ENCODE peak calls at places on chromosomes 3 and 15, in four cellular contexts. Y is T-helper 9 cell, J is pons, Q is left ventricle myocardium inferior. L is an unnamed sample.

GRCh38 chr15:78264304-78265136 is at the start of gene DNAJA4:
- DNase-seq in Q (peak), Y (peak), J (peak), L (peak)

GRCh38 chr15:52288051-52288942 is 7.3 kb downstream of the MYO5C start:
- DNase-seq in J (no peak), Y (no peak), Q (no peak), L (no peak)

GRCh38 chr3:30720586-30721313 is 114.3 kb downstream of the TGFBR2 start:
- DNase-seq in J (no peak), Q (no peak), Y (no peak), L (no peak)

GRCh38 chr3:129277829-129278271 is 820 bp upstream of the HMCES start:
- DNase-seq in J (peak), Q (no peak), Y (no peak), L (no peak)

GRCh38 chr3:8480699-8481098 is 20.9 kb upstream of the LMCD1 start:
- DNase-seq in Y (no peak), J (no peak), Q (no peak), L (no peak)

GRCh38 chr3:68874551-68875348 is 57.6 kb downstream of the TAFA4 start:
- DNase-seq in Q (no peak), J (peak), Y (no peak), L (no peak)

GRCh38 chr15:69540622-69541021 is 88.0 kb downstream of the RPLP1 start:
- DNase-seq in Q (no peak), J (peak), Y (no peak), L (no peak)

GRCh38 chr3:126132751-126133511 is 47.5 kb downstream of the ALDH1L1 start:
- DNase-seq in Y (no peak), J (no peak), Q (no peak), L (peak)

GRCh38 chr3:125331243-125331642 is 43.9 kb downstream of the ZNF148 start:
- DNase-seq in Q (no peak), J (no peak), Y (no peak), L (no peak)

GRCh38 chr3:37859354-37859753 is 2.3 kb upstream of the CTDSPL start:
- DNase-seq in Q (no peak), Y (no peak), J (no peak), L (no peak)

GRCh38 chr3:64259646-64260045 is 34.4 kb upstream of the PRICKLE2 start:
- DNase-seq in Y (no peak), J (no peak), Q (no peak), L (no peak)

GRCh38 chr15:74716647-74717046 is 8.7 kb downstream of the CYP1A1 start:
- DNase-seq in J (no peak), Q (no peak), Y (no peak), L (no peak)

GRCh38 chr3:168847293-168847883 is 751.7 kb upstream of the GOLIM4 start:
- DNase-seq in Q (no peak), J (peak), Y (no peak), L (no peak)

GRCh38 chr3:89113887-89114840 is 6.7 kb downstream of the EPHA3 start:
- DNase-seq in Y (no peak), Q (peak), J (no peak), L (peak)

GRCh38 chr3:194961555-194961954 is 275.9 kb downstream of the FAM43A start:
- DNase-seq in Y (no peak), J (no peak), Q (no peak), L (no peak)

GRCh38 chr3:185362850-185363661 is at the start of gene MAP3K13:
- DNase-seq in Q (peak), Y (no peak), J (peak), L (peak)

GRCh38 chr3:33388374-33389100 is 51.7 kb downstream of the UBP1 start:
- DNase-seq in Q (no peak), Y (no peak), J (no peak), L (no peak)

GRCh38 chr3:72973031-72973723 is 23.4 kb upstream of the PPP4R2 start:
- DNase-seq in Y (no peak), J (no peak), Q (no peak), L (no peak)

GRCh38 chr3:184503647-184504046 is 57.9 kb upstream of the EPHB3 start:
- DNase-seq in Q (no peak), Y (no peak), J (no peak), L (no peak)

GRCh38 chr3:133937756-133938601 is 42.3 kb upstream of the RAB6B start:
- DNase-seq in Y (no peak), Q (no peak), J (no peak), L (no peak)

GRCh38 chr3:159886050-159886449 is 102.6 kb upstream of the IL12A start:
- DNase-seq in J (peak), Q (no peak), Y (no peak), L (no peak)

GRCh38 chr3:180325533-180325932 is 276.4 kb upstream of the TTC14 start:
- DNase-seq in J (no peak), Y (no peak), Q (no peak), L (no peak)

GRCh38 chr3:46571684-46572083 is 5.6 kb upstream of the LRRC2 start:
- DNase-seq in J (no peak), Q (no peak), Y (no peak), L (no peak)